ENCODE peak calls at places on chromosomes 2 and 18, in five cellular contexts. W, E, M, A and J are unnamed samples.

GRCh38 chr2:120344991-120345975 is 653 bp upstream of the INHBB start:
- DNase-seq in M (peak), W (no peak), A (no peak), E (no peak), J (peak)

GRCh38 chr2:66452917-66453316 is 18.0 kb downstream of the MEIS1 start:
- DNase-seq in M (no peak), A (no peak), W (no peak), E (no peak), J (no peak)

GRCh38 chr18:24982831-24983230 is 369.1 kb downstream of the ZNF521 start:
- DNase-seq in E (no peak), W (peak), M (no peak), A (no peak), J (no peak)

GRCh38 chr18:3612315-3612714 is 162.3 kb downstream of the TGIF1 start:
- DNase-seq in E (no peak), A (no peak), M (peak), W (no peak), J (no peak)

GRCh38 chr2:17813015-17813741 is 3.1 kb upstream of the MSGN1 start:
- DNase-seq in E (no peak), A (no peak), W (peak), M (no peak), J (no peak)

GRCh38 chr2:215404357-215404719 is 31.5 kb downstream of the FN1 start:
- DNase-seq in M (no peak), E (no peak), W (no peak), A (no peak), J (no peak)

GRCh38 chr2:199458017-199458805 is 472 bp upstream of the SATB2 start:
- DNase-seq in M (peak), A (no peak), E (peak), W (no peak), J (no peak)

GRCh38 chr2:12032975-12033374 is 286.5 kb downstream of the LPIN1 start:
- DNase-seq in E (no peak), W (peak), A (no peak), M (no peak), J (no peak)

GRCh38 chr2:36322108-36322507 is 33.5 kb upstream of the CRIM1 start:
- DNase-seq in W (peak), A (no peak), E (no peak), M (peak), J (no peak)

GRCh38 chr2:148058641-148059040 is 37.8 kb downstream of the MBD5 start:
- DNase-seq in M (no peak), E (no peak), W (peak), A (no peak), J (no peak)

GRCh38 chr2:156343096-156343939 is 10.8 kb upstream of the NR4A2 start:
- DNase-seq in W (no peak), E (no peak), M (no peak), A (no peak), J (no peak)

GRCh38 chr2:188984680-188985079 is 10.5 kb downstream of the COL3A1 start:
- DNase-seq in M (peak), W (peak), A (no peak), E (no peak), J (no peak)

GRCh38 chr2:135820003-135820618 is 16.9 kb downstream of the LCT start:
- DNase-seq in A (peak), E (no peak), M (no peak), W (peak), J (no peak)

GRCh38 chr18:24814521-24814920 is 354.1 kb downstream of the HRH4 start:
- DNase-seq in E (no peak), A (no peak), W (no peak), M (no peak), J (no peak)

GRCh38 chr2:98736464-98736889 is 5.5 kb upstream of the MGAT4A start:
- DNase-seq in A (no peak), M (peak), W (no peak), E (no peak), J (no peak)

GRCh38 chr18:74902170-74902465 is 304.4 kb downstream of the ZNF407 start:
- DNase-seq in M (no peak), A (no peak), E (no peak), W (no peak), J (no peak)

GRCh38 chr18:50183556-50183955 is 11.4 kb downstream of the MYO5B start:
- DNase-seq in A (no peak), E (no peak), M (no peak), W (peak), J (no peak)

GRCh38 chr18:70337139-70337972 is 48.5 kb downstream of the SOCS6 start:
- DNase-seq in A (no peak), E (peak), W (peak), M (peak), J (no peak)

GRCh38 chr18:5879479-5879882 is 15.8 kb downstream of the TMEM200C start:
- DNase-seq in W (peak), M (peak), A (no peak), E (peak), J (peak)

GRCh38 chr2:127386246-127386645 is 1.5 kb downstream of the MAP3K2 start:
- DNase-seq in A (no peak), M (no peak), W (no peak), E (no peak), J (no peak)

GRCh38 chr2:148136441-148136840 is 115.5 kb downstream of the MBD5 start:
- DNase-seq in E (no peak), W (no peak), M (no peak), A (no peak), J (no peak)

GRCh38 chr18:49858309-49859005 is 45.1 kb upstream of the ACAA2 start:
- DNase-seq in A (no peak), M (peak), W (peak), E (peak), J (peak)

GRCh38 chr2:153059338-153060052 is 341.1 kb downstream of the ARL6IP6 start:
- DNase-seq in W (no peak), A (no peak), M (peak), E (no peak), J (no peak)

GRCh38 chr2:28449489-28450395 is 46.1 kb upstream of the PLB1 start:
- DNase-seq in E (peak), A (no peak), M (peak), W (peak), J (no peak)

GRCh38 chr2:66874411-66874810 is 439.5 kb downstream of the MEIS1 start:
- DNase-seq in W (peak), M (no peak), E (no peak), A (no peak), J (no peak)

GRCh38 chr2:149719695-149720094 is 132.1 kb upstream of the MMADHC start:
- DNase-seq in W (no peak), M (no peak), E (no peak), A (no peak), J (no peak)

GRCh38 chr2:174994381-174994780 is 10.8 kb downstream of the CHN1 start:
- DNase-seq in A (no peak), M (no peak), E (no peak), W (no peak), J (no peak)
- TF ChIP-seq RCOR1 in A (no peak), M (no peak), E (no peak), W (no peak), J (no peak)

DNA sequence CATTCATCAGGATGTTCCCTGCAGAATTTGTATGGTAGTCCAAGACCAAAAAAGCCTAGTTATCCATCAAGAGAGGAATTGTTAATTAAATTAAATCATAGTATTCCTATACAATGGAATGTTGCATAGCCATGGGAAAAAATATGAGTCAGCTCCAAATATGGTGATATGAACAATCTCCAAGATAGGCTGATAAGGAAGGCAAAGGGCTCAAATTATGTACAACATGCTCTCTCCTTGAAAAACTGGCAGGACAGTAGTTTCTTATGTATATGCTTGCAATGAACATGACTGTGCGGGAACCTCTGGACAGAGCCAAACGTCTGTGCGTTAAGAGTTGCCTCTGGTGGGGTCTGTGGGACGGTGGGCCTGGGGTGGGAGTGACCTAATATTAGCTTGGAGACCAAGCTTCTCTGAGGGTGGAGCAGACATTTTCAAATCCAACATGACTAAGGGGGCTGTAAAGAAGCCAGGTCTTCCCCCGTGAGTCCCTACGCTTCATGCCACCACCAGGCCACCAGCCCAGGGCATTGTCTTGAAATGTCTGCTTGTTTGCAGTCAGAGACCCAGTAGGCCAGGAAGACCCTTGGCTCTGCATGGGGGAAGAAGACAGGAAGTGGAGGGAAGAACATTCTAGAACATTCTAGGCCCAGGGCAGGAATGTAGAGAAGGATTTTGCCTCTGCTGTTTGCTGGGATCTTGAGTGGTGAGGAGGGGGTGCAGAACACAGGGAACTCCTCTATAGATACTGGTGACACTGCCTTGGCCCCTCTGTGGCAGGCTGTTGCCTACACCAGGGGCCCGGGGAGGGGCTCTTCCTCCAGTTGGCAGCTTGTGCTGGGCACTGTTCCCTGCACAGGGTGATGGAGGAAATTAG is 244.0 kb upstream of the HS6ST1 start:
- DNase-seq in M (no peak), A (no peak), W (peak), E (no peak), J (no peak)
- TF ChIP-seq RCOR1 in M (no peak), A (no peak), W (no peak), E (no peak), J (no peak)

GRCh38 chr2:232417489-232417888 is 10.8 kb downstream of the ALPG start:
- DNase-seq in A (no peak), W (no peak), E (no peak), M (no peak), J (no peak)
- TF ChIP-seq RCOR1 in A (no peak), W (no peak), E (no peak), M (no peak), J (no peak)

GRCh38 chr2:109373791-109374547 is 239.8 kb downstream of the SEPTIN10 start:
- DNase-seq in A (no peak), M (no peak), E (no peak), W (no peak), J (peak)

GRCh38 chr2:109375656-109376055 is 238.1 kb downstream of the SEPTIN10 start:
- DNase-seq in A (no peak), M (no peak), E (no peak), W (no peak), J (no peak)

GRCh38 chr2:109375131-109375561 is 238.6 kb downstream of the SEPTIN10 start:
- DNase-seq in W (no peak), E (no peak), M (no peak), A (no peak), J (peak)

GRCh38 chr2:109376115-109376514 is 237.7 kb downstream of the SEPTIN10 start:
- DNase-seq in A (no peak), M (no peak), W (peak), E (no peak), J (no peak)

DNA sequence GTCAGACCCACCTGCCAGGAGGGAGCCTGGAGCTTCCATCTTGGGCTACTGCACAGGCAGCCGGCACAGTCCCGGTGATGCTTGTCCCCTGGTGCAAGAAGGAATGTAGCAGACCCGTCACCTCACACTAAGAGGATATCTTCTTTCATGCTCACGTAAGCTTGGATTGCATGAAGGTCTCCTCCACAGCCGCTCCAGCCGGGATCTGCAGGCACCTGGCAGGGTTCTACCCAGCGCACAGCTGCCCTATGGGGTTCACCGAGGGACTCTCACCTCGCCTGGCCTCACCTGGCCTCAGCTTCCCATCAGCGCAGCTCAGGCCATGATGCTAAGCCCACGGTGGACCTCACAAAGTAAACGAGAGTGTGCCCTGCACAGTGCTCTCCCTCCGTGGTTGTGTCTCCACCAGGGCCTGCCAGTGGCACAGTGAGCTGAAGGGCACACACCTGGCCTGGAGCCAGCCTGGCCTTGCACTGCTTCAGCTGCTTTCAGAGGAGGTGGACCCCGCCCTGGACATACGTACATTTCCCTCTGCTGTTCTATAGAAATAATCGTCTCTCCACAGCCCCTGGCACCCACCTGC is 239.1 kb downstream of the SEPTIN10 start:
- DNase-seq in W (no peak), A (no peak), M (no peak), E (no peak), J (peak)
- TF ChIP-seq RCOR1 in W (no peak), A (no peak), M (no peak), E (no peak), J (no peak)

DNA sequence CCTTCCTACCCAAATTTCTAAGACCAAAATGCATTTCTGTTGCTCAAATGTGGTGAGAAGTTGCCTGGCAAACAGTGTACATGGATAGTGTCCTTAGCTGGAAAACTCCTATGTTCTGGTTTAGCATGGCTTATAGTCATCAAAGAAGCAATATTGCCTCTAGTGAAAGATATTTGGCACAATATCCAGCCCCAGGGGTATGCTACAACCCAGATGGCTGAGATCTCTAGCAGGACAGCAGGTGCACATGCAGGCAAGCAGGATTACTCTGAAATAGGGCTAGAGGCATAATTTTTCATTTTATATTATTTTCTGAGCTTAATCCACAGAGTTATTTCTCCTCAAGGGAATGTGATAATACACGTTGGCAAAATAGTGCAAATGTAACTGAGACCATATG is 34.0 kb downstream of the CCDC195 start:
- DNase-seq in W (no peak), A (no peak), E (no peak), M (no peak), J (no peak)
- TF ChIP-seq RCOR1 in W (no peak), A (no peak), E (no peak), M (no peak), J (no peak)